ENCODE peak calls at places on chromosome 22, in nine cellular contexts. Z, J, E, V, A, L, K, F and I are unnamed samples.
A peak's percentile ranks its signal among the peaks of the same experiment; 100 is the strongest.

GRCh38 chr22:50179937-50180726 is 5.6 kb upstream of the TRABD start:
- DNase-seq in Z (no peak), J (no peak), E (no peak), V (no peak), A (no peak), L (no peak), K (no peak), F (no peak), I (no peak)

GRCh38 chr22:49373801-49374226 is 453.9 kb downstream of the BRD1 start:
- DNase-seq in Z (no peak), J (no peak), E (no peak), V (no peak), A (no peak), L (no peak), K (no peak), F (no peak), I (no peak)

GRCh38 chr22:17305076-17305475 is 64.2 kb upstream of the CECR2 start:
- DNase-seq in Z (no peak), J (no peak), E (no peak), V (no peak), A (no peak), L (no peak), K (no peak), F (no peak), I (no peak)

GRCh38 chr22:30829901-30830550 is 135.4 kb downstream of the OSBP2 start:
- DNase-seq in Z (peak; percentile 83), J (no peak), E (no peak), V (peak; percentile 96), A (peak; percentile 92), L (no peak), K (no peak), F (peak; percentile 24), I (peak; percentile 75)

GRCh38 chr22:47395481-47395880 is 633.0 kb downstream of the TBC1D22A start:
- DNase-seq in Z (peak; percentile 15), J (no peak), E (no peak), V (peak; percentile 19), A (no peak), L (no peak), K (no peak), F (no peak), I (peak; percentile 88)

GRCh38 chr22:48499456-48500425 is 1327.9 kb downstream of the BRD1 start:
- DNase-seq in Z (no peak), J (no peak), E (no peak), V (no peak), A (no peak), L (no peak), K (no peak), F (no peak), I (no peak)

GRCh38 chr22:46649176-46650077 is 29.2 kb downstream of the GRAMD4 start:
- DNase-seq in Z (peak; percentile 78), J (no peak), E (no peak), V (no peak), A (no peak), L (no peak), K (no peak), F (peak; percentile 51), I (no peak)

GRCh38 chr22:33013531-33014162 is 44.5 kb downstream of the SYN3 start:
- DNase-seq in Z (no peak), J (no peak), E (no peak), V (no peak), A (no peak), L (no peak), K (no peak), F (no peak), I (no peak)

GRCh38 chr22:25900390-25900789 is 158.4 kb downstream of the MYO18B start:
- DNase-seq in Z (no peak), J (no peak), E (no peak), V (no peak), A (no peak), L (no peak), K (no peak), F (no peak), I (no peak)

GRCh38 chr22:49272546-49273125 is 555.0 kb downstream of the BRD1 start:
- DNase-seq in Z (no peak), J (no peak), E (no peak), V (no peak), A (no peak), L (no peak), K (no peak), F (no peak), I (no peak)

GRCh38 chr22:39490135-39490798 is 11.8 kb upstream of the MIEF1 start:
- DNase-seq in Z (peak; percentile 79), J (peak; percentile 56), E (peak; percentile 42), V (peak; percentile 72), A (no peak), L (peak; percentile 52), K (peak; percentile 97), F (peak; percentile 91), I (peak; percentile 86)

GRCh38 chr22:29503811-29504372 is 23.9 kb downstream of the NEFH start:
- DNase-seq in Z (peak; percentile 85), J (no peak), E (no peak), V (peak; percentile 74), A (peak; percentile 29), L (no peak), K (no peak), F (peak; percentile 40), I (peak; percentile 24)

GRCh38 chr22:23909258-23909898 is 15.2 kb downstream of the MIF start:
- DNase-seq in Z (peak; percentile 52), J (no peak), E (no peak), V (no peak), A (no peak), L (no peak), K (no peak), F (peak; percentile 6), I (no peak)

GRCh38 chr22:36775589-36775965 is 342 bp downstream of the IFT27 start:
- DNase-seq in Z (peak; percentile 27), J (peak; percentile 20), E (peak; percentile 1), V (peak; percentile 17), A (no peak), L (peak; percentile 36), K (no peak), F (peak; percentile 53), I (peak; percentile 19)

GRCh38 chr22:24843048-24843447 is 37.0 kb downstream of the SGSM1 start:
- DNase-seq in Z (no peak), J (no peak), E (no peak), V (no peak), A (no peak), L (no peak), K (no peak), F (no peak), I (no peak)

GRCh38 chr22:45612451-45612901 is 59.2 kb upstream of the ATXN10 start:
- DNase-seq in Z (peak; percentile 72), J (no peak), E (no peak), V (peak; percentile 88), A (peak; percentile 55), L (no peak), K (no peak), F (no peak), I (peak; percentile 88)

GRCh38 chr22:43393132-43393844 is 18.5 kb upstream of the MPPED1 start:
- DNase-seq in Z (no peak), J (no peak), E (no peak), V (no peak), A (no peak), L (no peak), K (no peak), F (no peak), I (no peak)

GRCh38 chr22:41513391-41513790 is 30.9 kb downstream of the POLR3H start:
- DNase-seq in Z (no peak), J (no peak), E (no peak), V (no peak), A (no peak), L (no peak), K (no peak), F (peak; percentile 44), I (no peak)

GRCh38 chr22:27114186-27114585 is 456.8 kb downstream of the MIAT start:
- DNase-seq in Z (no peak), J (no peak), E (no peak), V (no peak), A (no peak), L (no peak), K (no peak), F (no peak), I (no peak)

GRCh38 chr22:31650391-31650790 is 11.6 kb downstream of the PISD start:
- DNase-seq in Z (peak; percentile 91), J (no peak), E (no peak), V (peak; percentile 85), A (peak; percentile 72), L (no peak), K (no peak), F (no peak), I (peak; percentile 72)

GRCh38 chr22:19232620-19233019 is 54.1 kb upstream of the SLC25A1 start:
- DNase-seq in Z (peak; percentile 44), J (no peak), E (no peak), V (peak; percentile 9), A (no peak), L (no peak), K (no peak), F (no peak), I (no peak)

GRCh38 chr22:39306456-39307361 is 12.7 kb downstream of the RPL3 start:
- DNase-seq in Z (no peak), J (no peak), E (no peak), V (no peak), A (no peak), L (peak; percentile 32), K (no peak), F (no peak), I (peak; percentile 58)

GRCh38 chr22:50691521-50691920 is 18.9 kb downstream of the SHANK3 start:
- DNase-seq in Z (peak; percentile 62), J (no peak), E (no peak), V (no peak), A (peak; percentile 8), L (no peak), K (no peak), F (no peak), I (no peak)

GRCh38 chr22:49034836-49035817 is 792.5 kb downstream of the BRD1 start:
- DNase-seq in Z (no peak), J (no peak), E (no peak), V (no peak), A (no peak), L (no peak), K (no peak), F (no peak), I (no peak)

GRCh38 chr22:37485006-37485713 is 1.0 kb downstream of the MFNG start:
- DNase-seq in Z (no peak), J (no peak), E (peak; percentile 46), V (no peak), A (no peak), L (peak; percentile 43), K (no peak), F (no peak), I (no peak)

GRCh38 chr22:43543522-43544281 is 131.9 kb downstream of the MPPED1 start:
- DNase-seq in Z (no peak), J (no peak), E (no peak), V (no peak), A (no peak), L (no peak), K (no peak), F (no peak), I (no peak)

GRCh38 chr22:37675930-37676571 is 615 bp downstream of the LGALS1 start:
- DNase-seq in Z (peak; percentile 45), J (no peak), E (no peak), V (peak; percentile 25), A (no peak), L (no peak), K (no peak), F (no peak), I (peak; percentile 43)

GRCh38 chr22:35102663-35103062 is 36.7 kb downstream of the ISX start:
- DNase-seq in Z (peak; percentile 4), J (no peak), E (no peak), V (peak; percentile 1), A (no peak), L (no peak), K (no peak), F (no peak), I (peak; percentile 70)

GRCh38 chr22:37181681-37182080 is 6.4 kb downstream of the C1QTNF6 start:
- DNase-seq in Z (no peak), J (no peak), E (no peak), V (no peak), A (no peak), L (no peak), K (no peak), F (no peak), I (no peak)